ENCODE peak calls at places on chromosomes 6 and 20, in seven cellular contexts. A, E, B, Q, K, S and C are unnamed samples.

GRCh38 chr6:33975631-33976424 is 170.1 kb downstream of the GRM4 start:
- DNase-seq in A (no peak), E (no peak), B (no peak), Q (no peak), K (no peak), S (no peak), C (no peak)

GRCh38 chr6:170063431-170063830 is 227.4 kb downstream of the DLL1 start:
- DNase-seq in A (no peak), E (no peak), B (no peak), Q (no peak), K (no peak), S (no peak), C (no peak)

GRCh38 chr6:18080544-18080943 is 41.9 kb downstream of the NHLRC1 start:
- DNase-seq in A (no peak), E (no peak), B (no peak), Q (no peak), K (no peak), S (no peak), C (no peak)

GRCh38 chr20:38610521-38610920 is 8.9 kb downstream of the ARHGAP40 start:
- DNase-seq in A (no peak), E (no peak), B (peak), Q (no peak), K (no peak), S (no peak), C (no peak)

GRCh38 chr6:160978141-160978926 is 13.2 kb upstream of the MAP3K4 start:
- DNase-seq in A (no peak), E (no peak), B (peak), Q (no peak), K (no peak), S (no peak), C (no peak)

GRCh38 chr6:140535511-140535910 is 1161.1 kb upstream of the CITED2 start:
- DNase-seq in A (no peak), E (no peak), B (no peak), Q (no peak), K (no peak), S (no peak), C (no peak)

GRCh38 chr6:42452171-42453026 is 673 bp upstream of the TRERF1 start:
- DNase-seq in A (peak), E (no peak), B (peak), Q (peak), K (no peak), S (peak), C (peak)

GRCh38 chr6:141988954-141989705 is 143.6 kb upstream of the GJE1 start:
- DNase-seq in A (peak), E (peak), B (peak), Q (no peak), K (no peak), S (peak), C (peak)

GRCh38 chr6:124200661-124201060 is 397.0 kb downstream of the NKAIN2 start:
- DNase-seq in A (no peak), E (no peak), B (no peak), Q (no peak), K (no peak), S (no peak), C (no peak)

GRCh38 chr6:30041821-30042220 is 19.2 kb upstream of the POLR1H start:
- DNase-seq in A (no peak), E (no peak), B (no peak), Q (no peak), K (no peak), S (no peak), C (peak)

GRCh38 chr20:40892642-40893041 is 136.0 kb upstream of the TOP1 start:
- DNase-seq in A (no peak), E (no peak), B (no peak), Q (no peak), K (no peak), S (peak), C (no peak)

GRCh38 chr6:134553941-134554340 is 236.0 kb upstream of the SGK1 start:
- DNase-seq in A (no peak), E (no peak), B (peak), Q (no peak), K (no peak), S (no peak), C (no peak)